ENCODE peak calls at places on chromosomes 5 and 9, in four cellular contexts. P is right lobe of liver; S is aorta; T is effector memory CD4-positive, alpha-beta T cell. K is an unnamed sample. For H3K27me3, the result is how much of the 10 kb centered on the place peaks cover.

GRCh38 chr9:8356406-8356805 is 556.8 kb upstream of the DMAC1 start:
- DNase-seq in P (no peak), S (no peak), T (no peak), K (no peak)

GRCh38 chr9:96048116-96048953 is 172.8 kb downstream of the ERCC6L2 start:
- DNase-seq in P (peak), S (no peak), T (no peak), K (no peak)

GRCh38 chr9:35562895-35563746 is 41.9 kb upstream of the TESK1 start:
- DNase-seq in P (no peak), S (no peak), T (no peak), K (no peak)

GRCh38 chr9:87713278-87713989 is 12.5 kb upstream of the CTSL start:
- DNase-seq in P (peak), S (peak), T (peak), K (peak)

GRCh38 chr9:104808030-104808614 is 44.2 kb downstream of the NIPSNAP3B start:
- DNase-seq in P (no peak), S (no peak), T (no peak), K (no peak)

GRCh38 chr5:87410941-87411340 is 1.8 kb downstream of the CCNH start:
- DNase-seq in P (no peak), S (no peak), T (no peak), K (no peak)

GRCh38 chr9:113962391-113962790 is 86.3 kb downstream of the ZNF618 start:
- DNase-seq in P (no peak), S (no peak), T (no peak), K (no peak)

GRCh38 chr5:136525546-136525945 is 160.2 kb upstream of the TRPC7 start:
- DNase-seq in P (no peak), S (no peak), T (no peak), K (no peak)

GRCh38 chr5:131264453-131265200 is 774 bp downstream of the CDC42SE2 start:
- DNase-seq in P (peak), S (peak), T (no peak), K (peak)

GRCh38 chr5:8930021-8930420 is 615.9 kb downstream of the SEMA5A start:
- DNase-seq in P (no peak), S (no peak), T (no peak), K (no peak)

GRCh38 chr9:27371382-27371781 is 74.4 kb upstream of the EQTN start:
- DNase-seq in P (no peak), S (no peak), T (no peak), K (no peak)

GRCh38 chr5:141834331-141834730 is 43.9 kb downstream of the PCDH1 start:
- DNase-seq in P (no peak), S (no peak), T (no peak), K (no peak)

GRCh38 chr9:109556786-109557185 is 58.7 kb upstream of the PTPN3 start:
- DNase-seq in P (no peak), S (no peak), T (no peak), K (no peak)

GRCh38 chr9:115396071-115396529 is 278.1 kb upstream of the TNC start:
- DNase-seq in P (no peak), S (no peak), T (no peak), K (no peak)

GRCh38 chr5:57845025-57845424 is 362.4 kb upstream of the ACTBL2 start:
- DNase-seq in P (no peak), S (no peak), T (no peak), K (no peak)

GRCh38 chr5:125554355-125554754 is 807.9 kb upstream of the ZNF608 start:
- DNase-seq in P (no peak), S (no peak), T (no peak), K (no peak)

GRCh38 chr5:86679529-86679928 is 61.8 kb downstream of the COX7C start:
- DNase-seq in P (no peak), S (no peak), T (no peak), K (no peak)

GRCh38 chr5:154861946-154862345 is 3.5 kb downstream of the CNOT8 start:
- DNase-seq in P (no peak), S (no peak), T (no peak), K (no peak)

GRCh38 chr5:13735686-13736085 is 208.8 kb downstream of the DNAH5 start:
- DNase-seq in P (no peak), S (no peak), T (no peak), K (no peak)

GRCh38 chr9:94082553-94082952 is 1.7 kb upstream of the PTPDC1 start:
- DNase-seq in P (no peak), S (no peak), T (no peak), K (no peak)

GRCh38 chr5:102863764-102864560 is 108.9 kb downstream of the PAM start:
- DNase-seq in P (no peak), S (no peak), T (no peak), K (no peak)

GRCh38 chr9:15512204-15512603 is 1.4 kb upstream of the PSIP1 start:
- DNase-seq in P (no peak), S (no peak), T (no peak), K (no peak)

GRCh38 chr9:75265525-75265972 is 177.2 kb downstream of the OSTF1 start:
- DNase-seq in P (no peak), S (no peak), T (no peak), K (peak)

GRCh38 chr9:87465791-87466190 is 31.9 kb upstream of the DAPK1 start:
- DNase-seq in P (no peak), S (no peak), T (no peak), K (no peak)

GRCh38 chr9:20593131-20593530 is 29.2 kb downstream of the MLLT3 start:
- DNase-seq in P (no peak), S (no peak), T (no peak), K (no peak)

GRCh38 chr5:31844615-31845345 is 205.8 kb downstream of the PDZD2 start:
- DNase-seq in P (no peak), S (no peak), T (no peak), K (no peak)

GRCh38 chr9:99239341-99240055 is 17.4 kb downstream of the SEC61B start:
- DNase-seq in P (peak), S (no peak), T (no peak), K (no peak)

GRCh38 chr9:107131108-107131799 is 151.8 kb upstream of the RAD23B start:
- DNase-seq in P (no peak), S (no peak), T (no peak), K (no peak)

GRCh38 chr5:73865315-73865714 is 239.3 kb downstream of the ARHGEF28 start:
- DNase-seq in P (no peak), S (no peak), T (no peak), K (no peak)
- H3K27me3 ChIP-seq in P (under half), S (under half), T (under half), K (under half)

GRCh38 chr9:122075135-122076030 is 17.7 kb downstream of the TTLL11 start:
- DNase-seq in P (no peak), S (no peak), T (no peak), K (no peak)
- H3K4me3 ChIP-seq in P (no peak), S (peak), T (no peak), K (no peak)

GRCh38 chr5:1666812-1667588 is 132.6 kb downstream of the MRPL36 start:
- DNase-seq in P (no peak), S (peak), T (no peak), K (no peak)

GRCh38 chr5:1665231-1665630 is 134.4 kb downstream of the MRPL36 start:
- DNase-seq in P (no peak), S (peak), T (no peak), K (no peak)

GRCh38 chr5:1665803-1666202 is 133.8 kb downstream of the MRPL36 start:
- DNase-seq in P (no peak), S (no peak), T (no peak), K (no peak)

GRCh38 chr5:1667648-1668140 is 131.9 kb downstream of the MRPL36 start:
- DNase-seq in P (no peak), S (peak), T (no peak), K (no peak)

DNA sequence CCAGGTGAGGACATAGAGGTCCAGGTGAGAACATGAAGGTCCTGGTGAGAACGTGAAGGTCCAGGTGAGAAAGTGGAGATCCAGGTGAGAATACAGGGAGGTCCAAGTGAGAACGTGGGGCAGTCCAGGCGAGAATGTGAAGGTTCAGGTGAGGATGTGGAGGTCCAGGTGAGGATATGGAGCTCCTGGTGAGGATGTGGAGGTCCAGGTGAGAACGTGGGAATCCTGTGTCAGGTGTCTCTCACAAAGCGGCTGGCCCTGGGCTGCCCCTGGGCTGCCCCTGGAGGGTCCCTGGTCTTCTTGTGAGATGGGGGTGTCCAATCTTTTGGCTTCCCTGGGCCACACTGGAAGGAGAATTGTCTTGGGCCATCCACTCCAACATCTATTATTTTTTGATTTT is 133.4 kb downstream of the MRPL36 start:
- DNase-seq in P (no peak), S (peak), T (no peak), K (no peak)
- H3K27me3 ChIP-seq in P (under half), S (under half), T (under half), K (half or more)

GRCh38 chr9:6975198-6975597 is 217.4 kb downstream of the KDM4C start:
- DNase-seq in P (no peak), S (no peak), T (no peak), K (no peak)
- H3K4me3 ChIP-seq in P (no peak), S (no peak), T (no peak), K (no peak)